ENCODE peak calls at places on chromosomes 16 and 17, in ten cellular contexts. One of them, this sample, is unnamed.

GRCh38 chr16:367333-367903 is 2.9 kb downstream of the MRPL28 start:
- DNase-seq in foreskin fibroblast: no peak
- DNase-seq in H7: no peak
- DNase-seq in pancreas: no peak
- DNase-seq in glutamatergic neuron: no peak
- DNase-seq in GM19239: no peak
- DNase-seq in colonic mucosa: no peak
- DNase-seq in MM.1S: no peak
- DNase-seq in HCEC 1CT: no peak
- DNase-seq in NCI-H1694: no peak
- DNase-seq in this sample: no peak

GRCh38 chr17:70795620-70796019 is 626.3 kb downstream of the KCNJ2 start:
- DNase-seq in foreskin fibroblast: no peak
- DNase-seq in H7: no peak
- DNase-seq in pancreas: no peak
- DNase-seq in glutamatergic neuron: no peak
- DNase-seq in GM19239: no peak
- DNase-seq in colonic mucosa: no peak
- DNase-seq in MM.1S: no peak
- DNase-seq in HCEC 1CT: no peak
- DNase-seq in NCI-H1694: no peak
- DNase-seq in this sample: no peak

GRCh38 chr17:15651583-15652110 is 32.1 kb upstream of the FBXW10B start:
- DNase-seq in foreskin fibroblast: peak
- DNase-seq in H7: peak
- DNase-seq in pancreas: peak
- DNase-seq in glutamatergic neuron: peak
- DNase-seq in GM19239: no peak
- DNase-seq in colonic mucosa: peak
- DNase-seq in MM.1S: no peak
- DNase-seq in HCEC 1CT: peak
- DNase-seq in NCI-H1694: peak
- DNase-seq in this sample: peak

GRCh38 chr16:5621826-5622225 is 524.2 kb upstream of the EEF2KMT start:
- DNase-seq in foreskin fibroblast: peak
- DNase-seq in H7: no peak
- DNase-seq in pancreas: no peak
- DNase-seq in glutamatergic neuron: no peak
- DNase-seq in GM19239: no peak
- DNase-seq in colonic mucosa: no peak
- DNase-seq in MM.1S: no peak
- DNase-seq in HCEC 1CT: no peak
- DNase-seq in NCI-H1694: no peak
- DNase-seq in this sample: no peak

GRCh38 chr17:58516644-58517377 is 2.4 kb upstream of the MTMR4 start:
- DNase-seq in foreskin fibroblast: peak
- DNase-seq in H7: no peak
- DNase-seq in pancreas: no peak
- DNase-seq in glutamatergic neuron: no peak
- DNase-seq in GM19239: no peak
- DNase-seq in colonic mucosa: peak
- DNase-seq in MM.1S: no peak
- DNase-seq in HCEC 1CT: no peak
- DNase-seq in NCI-H1694: no peak
- DNase-seq in this sample: no peak

GRCh38 chr16:61879306-61879705 is 156.9 kb downstream of the CDH8 start:
- DNase-seq in foreskin fibroblast: no peak
- DNase-seq in H7: no peak
- DNase-seq in pancreas: no peak
- DNase-seq in glutamatergic neuron: no peak
- DNase-seq in GM19239: no peak
- DNase-seq in colonic mucosa: no peak
- DNase-seq in MM.1S: no peak
- DNase-seq in HCEC 1CT: no peak
- DNase-seq in NCI-H1694: no peak
- DNase-seq in this sample: no peak

GRCh38 chr16:60295451-60295850 is 1561.3 kb upstream of the GOT2 start:
- DNase-seq in foreskin fibroblast: no peak
- DNase-seq in H7: no peak
- DNase-seq in pancreas: no peak
- DNase-seq in glutamatergic neuron: no peak
- DNase-seq in GM19239: no peak
- DNase-seq in colonic mucosa: no peak
- DNase-seq in MM.1S: no peak
- DNase-seq in HCEC 1CT: no peak
- DNase-seq in NCI-H1694: no peak
- DNase-seq in this sample: no peak

GRCh38 chr16:67871256-67871655 is 1.6 kb upstream of the EDC4 start:
- DNase-seq in foreskin fibroblast: no peak
- DNase-seq in H7: no peak
- DNase-seq in pancreas: no peak
- DNase-seq in glutamatergic neuron: no peak
- DNase-seq in GM19239: no peak
- DNase-seq in colonic mucosa: no peak
- DNase-seq in MM.1S: no peak
- DNase-seq in HCEC 1CT: no peak
- DNase-seq in NCI-H1694: no peak
- DNase-seq in this sample: no peak

GRCh38 chr16:57536306-57537193 is at the start of gene CCDC102A:
- DNase-seq in foreskin fibroblast: peak
- DNase-seq in H7: peak
- DNase-seq in pancreas: peak
- DNase-seq in glutamatergic neuron: peak
- DNase-seq in GM19239: no peak
- DNase-seq in colonic mucosa: peak
- DNase-seq in MM.1S: peak
- DNase-seq in HCEC 1CT: peak
- DNase-seq in NCI-H1694: no peak
- DNase-seq in this sample: peak

GRCh38 chr17:4853195-4853762 is 20.1 kb downstream of the MINK1 start:
- DNase-seq in foreskin fibroblast: no peak
- DNase-seq in H7: no peak
- DNase-seq in pancreas: no peak
- DNase-seq in glutamatergic neuron: no peak
- DNase-seq in GM19239: no peak
- DNase-seq in colonic mucosa: no peak
- DNase-seq in MM.1S: no peak
- DNase-seq in HCEC 1CT: no peak
- DNase-seq in NCI-H1694: no peak
- DNase-seq in this sample: no peak

GRCh38 chr17:29836643-29837042 is 93.4 kb downstream of the SSH2 start:
- DNase-seq in foreskin fibroblast: peak
- DNase-seq in H7: no peak
- DNase-seq in pancreas: no peak
- DNase-seq in glutamatergic neuron: no peak
- DNase-seq in GM19239: no peak
- DNase-seq in colonic mucosa: no peak
- DNase-seq in MM.1S: no peak
- DNase-seq in HCEC 1CT: peak
- DNase-seq in NCI-H1694: no peak
- DNase-seq in this sample: no peak

GRCh38 chr16:54216268-54217187 is 70.1 kb downstream of the IRX3 start:
- DNase-seq in foreskin fibroblast: peak
- DNase-seq in H7: no peak
- DNase-seq in pancreas: no peak
- DNase-seq in glutamatergic neuron: no peak
- DNase-seq in GM19239: no peak
- DNase-seq in colonic mucosa: no peak
- DNase-seq in MM.1S: no peak
- DNase-seq in HCEC 1CT: no peak
- DNase-seq in NCI-H1694: no peak
- DNase-seq in this sample: no peak

GRCh38 chr16:72934661-72935403 is 113.1 kb downstream of the ZFHX3 start:
- DNase-seq in foreskin fibroblast: peak
- DNase-seq in H7: no peak
- DNase-seq in pancreas: no peak
- DNase-seq in glutamatergic neuron: no peak
- DNase-seq in GM19239: no peak
- DNase-seq in colonic mucosa: no peak
- DNase-seq in MM.1S: no peak
- DNase-seq in HCEC 1CT: no peak
- DNase-seq in NCI-H1694: no peak
- DNase-seq in this sample: no peak

GRCh38 chr16:54942353-54942943 is 11.8 kb downstream of the IRX5 start:
- DNase-seq in foreskin fibroblast: no peak
- DNase-seq in H7: no peak
- DNase-seq in pancreas: no peak
- DNase-seq in glutamatergic neuron: no peak
- DNase-seq in GM19239: no peak
- DNase-seq in colonic mucosa: no peak
- DNase-seq in MM.1S: no peak
- DNase-seq in HCEC 1CT: no peak
- DNase-seq in NCI-H1694: no peak
- DNase-seq in this sample: no peak

GRCh38 chr16:1501630-1502029 is 8.5 kb downstream of the TELO2 start:
- DNase-seq in foreskin fibroblast: no peak
- DNase-seq in H7: no peak
- DNase-seq in pancreas: no peak
- DNase-seq in glutamatergic neuron: no peak
- DNase-seq in GM19239: no peak
- DNase-seq in colonic mucosa: no peak
- DNase-seq in MM.1S: no peak
- DNase-seq in HCEC 1CT: no peak
- DNase-seq in NCI-H1694: no peak
- DNase-seq in this sample: no peak

GRCh38 chr16:81940781-81941560 is 70.3 kb downstream of the SDR42E1 start:
- DNase-seq in foreskin fibroblast: peak
- DNase-seq in H7: no peak
- DNase-seq in pancreas: no peak
- DNase-seq in glutamatergic neuron: no peak
- DNase-seq in GM19239: no peak
- DNase-seq in colonic mucosa: no peak
- DNase-seq in MM.1S: no peak
- DNase-seq in HCEC 1CT: peak
- DNase-seq in NCI-H1694: peak
- DNase-seq in this sample: peak

GRCh38 chr16:88099563-88099890 is 148.3 kb downstream of the BANP start:
- DNase-seq in foreskin fibroblast: no peak
- DNase-seq in H7: no peak
- DNase-seq in pancreas: no peak
- DNase-seq in glutamatergic neuron: no peak
- DNase-seq in GM19239: no peak
- DNase-seq in colonic mucosa: no peak
- DNase-seq in MM.1S: no peak
- DNase-seq in HCEC 1CT: no peak
- DNase-seq in NCI-H1694: no peak
- DNase-seq in this sample: no peak

GRCh38 chr16:11994187-11995119 is 17.9 kb downstream of the SNX29 start:
- DNase-seq in foreskin fibroblast: peak
- DNase-seq in H7: no peak
- DNase-seq in pancreas: no peak
- DNase-seq in glutamatergic neuron: no peak
- DNase-seq in GM19239: no peak
- DNase-seq in colonic mucosa: peak
- DNase-seq in MM.1S: no peak
- DNase-seq in HCEC 1CT: no peak
- DNase-seq in NCI-H1694: no peak
- DNase-seq in this sample: peak

GRCh38 chr17:34858941-34859562 is 102.2 kb downstream of the CCT6B start:
- DNase-seq in foreskin fibroblast: no peak
- DNase-seq in H7: no peak
- DNase-seq in pancreas: no peak
- DNase-seq in glutamatergic neuron: no peak
- DNase-seq in GM19239: no peak
- DNase-seq in colonic mucosa: no peak
- DNase-seq in MM.1S: no peak
- DNase-seq in HCEC 1CT: no peak
- DNase-seq in NCI-H1694: peak
- DNase-seq in this sample: peak

GRCh38 chr16:79261944-79262552 is 338.5 kb downstream of the MAF start:
- DNase-seq in foreskin fibroblast: no peak
- DNase-seq in H7: no peak
- DNase-seq in pancreas: no peak
- DNase-seq in glutamatergic neuron: no peak
- DNase-seq in GM19239: no peak
- DNase-seq in colonic mucosa: no peak
- DNase-seq in MM.1S: no peak
- DNase-seq in HCEC 1CT: no peak
- DNase-seq in NCI-H1694: no peak
- DNase-seq in this sample: no peak

GRCh38 chr17:83079340-83079747 is at the start of gene METRNL:
- DNase-seq in foreskin fibroblast: peak
- DNase-seq in H7: peak
- DNase-seq in pancreas: peak
- DNase-seq in glutamatergic neuron: peak
- DNase-seq in GM19239: peak
- DNase-seq in colonic mucosa: peak
- DNase-seq in MM.1S: peak
- DNase-seq in HCEC 1CT: peak
- DNase-seq in NCI-H1694: no peak
- DNase-seq in this sample: no peak

GRCh38 chr17:58991718-58992331 is 114.9 kb downstream of the TRIM37 start:
- DNase-seq in foreskin fibroblast: peak
- DNase-seq in H7: no peak
- DNase-seq in pancreas: no peak
- DNase-seq in glutamatergic neuron: no peak
- DNase-seq in GM19239: peak
- DNase-seq in colonic mucosa: peak
- DNase-seq in MM.1S: no peak
- DNase-seq in HCEC 1CT: peak
- DNase-seq in NCI-H1694: no peak
- DNase-seq in this sample: no peak

GRCh38 chr16:17937003-17937402 is 399.5 kb downstream of the NPIPA8 start:
- DNase-seq in foreskin fibroblast: no peak
- DNase-seq in H7: no peak
- DNase-seq in pancreas: no peak
- DNase-seq in glutamatergic neuron: no peak
- DNase-seq in GM19239: no peak
- DNase-seq in colonic mucosa: no peak
- DNase-seq in MM.1S: no peak
- DNase-seq in HCEC 1CT: no peak
- DNase-seq in NCI-H1694: no peak
- DNase-seq in this sample: no peak

GRCh38 chr17:80395402-80396151 is 19.4 kb upstream of the ENDOV start:
- DNase-seq in foreskin fibroblast: no peak
- DNase-seq in H7: peak
- DNase-seq in pancreas: no peak
- DNase-seq in glutamatergic neuron: no peak
- DNase-seq in GM19239: no peak
- DNase-seq in colonic mucosa: no peak
- DNase-seq in MM.1S: no peak
- DNase-seq in HCEC 1CT: no peak
- DNase-seq in NCI-H1694: no peak
- DNase-seq in this sample: no peak

GRCh38 chr17:41917957-41918391 is 777 bp downstream of the ACLY start:
- DNase-seq in foreskin fibroblast: peak
- DNase-seq in H7: peak
- DNase-seq in pancreas: peak
- DNase-seq in glutamatergic neuron: peak
- DNase-seq in GM19239: no peak
- DNase-seq in colonic mucosa: peak
- DNase-seq in MM.1S: peak
- DNase-seq in HCEC 1CT: no peak
- DNase-seq in NCI-H1694: peak
- DNase-seq in this sample: peak

GRCh38 chr16:12586701-12587100 is 217.0 kb downstream of the CPPED1 start:
- DNase-seq in foreskin fibroblast: no peak
- DNase-seq in H7: no peak
- DNase-seq in pancreas: no peak
- DNase-seq in glutamatergic neuron: no peak
- DNase-seq in GM19239: no peak
- DNase-seq in colonic mucosa: no peak
- DNase-seq in MM.1S: no peak
- DNase-seq in HCEC 1CT: no peak
- DNase-seq in NCI-H1694: no peak
- DNase-seq in this sample: no peak

GRCh38 chr16:85563515-85564276 is 49.4 kb upstream of the GSE1 start:
- DNase-seq in foreskin fibroblast: peak
- DNase-seq in H7: no peak
- DNase-seq in pancreas: peak
- DNase-seq in glutamatergic neuron: no peak
- DNase-seq in GM19239: no peak
- DNase-seq in colonic mucosa: peak
- DNase-seq in MM.1S: no peak
- DNase-seq in HCEC 1CT: peak
- DNase-seq in NCI-H1694: no peak
- DNase-seq in this sample: no peak